ENCODE peak calls at places on chromosome 1, in ten cellular contexts. O, I, J, K, G, A, M, Y, S and E are unnamed samples.

GRCh38 chr1:160544647-160545046 is 21.6 kb upstream of the SLAMF6 start:
- DNase-seq in O (no peak), I (peak), J (no peak), K (no peak), G (no peak), A (no peak), M (no peak), Y (no peak), S (no peak), E (no peak)

GRCh38 chr1:13583592-13583963 is at the start of gene PDPN:
- DNase-seq in O (peak), I (no peak), J (no peak), K (no peak), G (no peak), A (no peak), M (no peak), Y (no peak), S (no peak), E (no peak)

GRCh38 chr1:181391297-181391905 is 91.9 kb upstream of the CACNA1E start:
- DNase-seq in O (no peak), I (no peak), J (no peak), K (no peak), G (no peak), A (no peak), M (no peak), Y (no peak), S (no peak), E (no peak)

GRCh38 chr1:33824321-33824720 is 39.6 kb upstream of the HMGB4 start:
- DNase-seq in O (no peak), I (no peak), J (no peak), K (no peak), G (no peak), A (no peak), M (no peak), Y (no peak), S (no peak), E (no peak)

GRCh38 chr1:95118019-95118499 is 904 bp downstream of the TLCD4 start:
- DNase-seq in O (peak), I (peak), J (no peak), K (peak), G (no peak), A (no peak), M (peak), Y (no peak), S (no peak), E (no peak)

GRCh38 chr1:153774780-153775431 is at the start of gene SLC27A3:
- DNase-seq in O (peak), I (peak), J (peak), K (peak), G (peak), A (no peak), M (peak), Y (no peak), S (peak), E (peak)

GRCh38 chr1:64161347-64162080 is 41.9 kb upstream of the UBE2U start:
- DNase-seq in O (peak), I (no peak), J (no peak), K (no peak), G (no peak), A (no peak), M (no peak), Y (peak), S (no peak), E (no peak)

GRCh38 chr1:9078035-9078948 is 8.9 kb upstream of the SLC2A5 start:
- DNase-seq in O (no peak), I (no peak), J (no peak), K (peak), G (peak), A (no peak), M (peak), Y (peak), S (no peak), E (no peak)

GRCh38 chr1:222987616-222988015 is 155.4 kb downstream of the TLR5 start:
- DNase-seq in O (no peak), I (no peak), J (no peak), K (no peak), G (no peak), A (no peak), M (no peak), Y (no peak), S (no peak), E (no peak)

GRCh38 chr1:159775716-159776115 is 5.0 kb upstream of the DUSP23 start:
- DNase-seq in O (no peak), I (peak), J (no peak), K (no peak), G (no peak), A (peak), M (no peak), Y (no peak), S (no peak), E (no peak)

GRCh38 chr1:10051656-10052055 is 18.9 kb downstream of the UBE4B start:
- DNase-seq in O (no peak), I (no peak), J (no peak), K (no peak), G (no peak), A (no peak), M (no peak), Y (no peak), S (no peak), E (no peak)

GRCh38 chr1:209323743-209324142 is 259.8 kb upstream of the CAMK1G start:
- DNase-seq in O (no peak), I (no peak), J (no peak), K (peak), G (no peak), A (no peak), M (no peak), Y (no peak), S (no peak), E (no peak)